ENCODE peak calls at places on chromosomes 4 and X, in four cellular contexts. E, T, M and Y are unnamed samples.

GRCh38 chr4:171880136-171880535 is 66.9 kb downstream of the GALNTL6 start:
- DNase-seq in E (no peak), M (peak), T (peak), Y (no peak)

GRCh38 chr4:106414366-106414765 is 45.8 kb upstream of the GIMD1 start:
- DNase-seq in E (no peak), M (no peak), T (no peak), Y (no peak)

GRCh38 chr4:25973346-25973745 is 59.3 kb downstream of the SMIM20 start:
- DNase-seq in M (no peak), E (peak), T (no peak), Y (no peak)

GRCh38 chrX:54745676-54746075 is 52.4 kb downstream of the ITIH6 start:
- DNase-seq in T (no peak), E (no peak), M (no peak), Y (no peak)

GRCh38 chrX:112816908-112817307 is 23.7 kb downstream of the AMOT start:
- DNase-seq in E (no peak), T (no peak), M (no peak), Y (no peak)

GRCh38 chr4:155999743-156000142 is 46.1 kb upstream of the CTSO start:
- DNase-seq in E (no peak), M (no peak), T (no peak), Y (no peak)

GRCh38 chrX:107684956-107685385 is 56.7 kb downstream of the PRPS1 start:
- DNase-seq in M (no peak), T (peak), E (peak), Y (peak)

GRCh38 chr4:103052145-103052544 is 24.4 kb downstream of the SLC9B2 start:
- DNase-seq in T (no peak), E (no peak), M (no peak), Y (no peak)

GRCh38 chr4:81220269-81220668 is 5.2 kb upstream of the PRKG2 start:
- DNase-seq in M (no peak), E (no peak), T (no peak), Y (no peak)

GRCh38 chrX:153582896-153583295 is 16.0 kb downstream of the CCNQ start:
- DNase-seq in T (peak), M (peak), E (no peak), Y (peak)

GRCh38 chrX:54496517-54496852 is 451 bp upstream of the FGD1 start:
- DNase-seq in M (no peak), E (no peak), T (peak), Y (no peak)

GRCh38 chr4:98542011-98542410 is 116.4 kb downstream of the TSPAN5 start:
- DNase-seq in T (no peak), E (no peak), M (no peak), Y (no peak)

GRCh38 chr4:159101983-159102622 is 776 bp upstream of the RAPGEF2 start:
- DNase-seq in M (no peak), T (no peak), E (no peak), Y (no peak)

GRCh38 chr4:173490817-173491518 is 39.1 kb downstream of the HAND2 start:
- DNase-seq in T (peak), M (peak), E (peak), Y (no peak)

GRCh38 chrX:13432776-13433605 is 113.1 kb upstream of the ATXN3L start:
- DNase-seq in E (no peak), M (no peak), T (no peak), Y (no peak)

GRCh38 chr4:169286562-169287301 is 16.0 kb upstream of the SH3RF1 start:
- DNase-seq in M (no peak), E (no peak), T (no peak), Y (no peak)

GRCh38 chr4:7774301-7775019 is 165.2 kb downstream of the AFAP1 start:
- DNase-seq in M (no peak), E (peak), T (no peak), Y (no peak)

GRCh38 chr4:167903291-167903721 is 189.0 kb upstream of the ANXA10 start:
- DNase-seq in T (peak), E (no peak), M (no peak), Y (no peak)

GRCh38 chr4:102586644-102587021 is 85.5 kb downstream of the NFKB1 start:
- DNase-seq in M (no peak), E (no peak), T (no peak), Y (no peak)

GRCh38 chrX:82218361-82218760 is 1016.5 kb downstream of the SH3BGRL start:
- DNase-seq in T (no peak), M (no peak), E (no peak), Y (no peak)

GRCh38 chr4:138413273-138413672 is 171.1 kb upstream of the SLC7A11 start:
- DNase-seq in M (no peak), E (no peak), T (no peak), Y (no peak)

GRCh38 chrX:110536788-110537187 is 178.1 kb downstream of the RTL9 start:
- DNase-seq in M (no peak), T (no peak), E (no peak), Y (no peak)

GRCh38 chr4:87506974-87507701 is 22.0 kb downstream of the SPARCL1 start:
- DNase-seq in E (no peak), M (no peak), T (no peak), Y (no peak)

GRCh38 chr4:83561381-83561780 is 25.5 kb downstream of the GPAT3 start:
- DNase-seq in E (no peak), M (peak), T (peak), Y (no peak)

GRCh38 chrX:141314441-141314840 is 72.1 kb upstream of the SPANXC start:
- DNase-seq in M (no peak), E (no peak), T (peak), Y (no peak)

GRCh38 chrX:151031365-151031975 is 48.3 kb downstream of the HMGB3 start:
- DNase-seq in T (no peak), M (no peak), E (no peak), Y (no peak)

GRCh38 chr4:74504212-74504611 is 59.3 kb downstream of the AREG start:
- DNase-seq in M (no peak), T (peak), E (no peak), Y (no peak)

GRCh38 chrX:128012015-128012414 is 40.2 kb downstream of the ACTRT1 start:
- DNase-seq in M (no peak), E (no peak), T (no peak), Y (no peak)

GRCh38 chr4:86965019-86965976 is 30.5 kb downstream of the AFF1 start:
- DNase-seq in E (no peak), T (no peak), M (no peak), Y (no peak)

GRCh38 chr4:106529348-106530033 is 160.9 kb upstream of the GIMD1 start:
- DNase-seq in M (peak), T (peak), E (no peak), Y (no peak)

GRCh38 chr4:84683065-84683464 is 100.1 kb downstream of the CDS1 start:
- DNase-seq in T (no peak), E (no peak), M (no peak), Y (no peak)

GRCh38 chr4:84680956-84681355 is 98.0 kb downstream of the CDS1 start:
- DNase-seq in T (no peak), E (no peak), M (no peak), Y (no peak)

GRCh38 chr4:84678976-84679744 is 96.2 kb downstream of the CDS1 start:
- DNase-seq in M (no peak), E (peak), T (no peak), Y (no peak)

GRCh38 chr4:84683486-84683885 is 100.6 kb downstream of the CDS1 start:
- DNase-seq in M (no peak), E (no peak), T (no peak), Y (no peak)

DNA sequence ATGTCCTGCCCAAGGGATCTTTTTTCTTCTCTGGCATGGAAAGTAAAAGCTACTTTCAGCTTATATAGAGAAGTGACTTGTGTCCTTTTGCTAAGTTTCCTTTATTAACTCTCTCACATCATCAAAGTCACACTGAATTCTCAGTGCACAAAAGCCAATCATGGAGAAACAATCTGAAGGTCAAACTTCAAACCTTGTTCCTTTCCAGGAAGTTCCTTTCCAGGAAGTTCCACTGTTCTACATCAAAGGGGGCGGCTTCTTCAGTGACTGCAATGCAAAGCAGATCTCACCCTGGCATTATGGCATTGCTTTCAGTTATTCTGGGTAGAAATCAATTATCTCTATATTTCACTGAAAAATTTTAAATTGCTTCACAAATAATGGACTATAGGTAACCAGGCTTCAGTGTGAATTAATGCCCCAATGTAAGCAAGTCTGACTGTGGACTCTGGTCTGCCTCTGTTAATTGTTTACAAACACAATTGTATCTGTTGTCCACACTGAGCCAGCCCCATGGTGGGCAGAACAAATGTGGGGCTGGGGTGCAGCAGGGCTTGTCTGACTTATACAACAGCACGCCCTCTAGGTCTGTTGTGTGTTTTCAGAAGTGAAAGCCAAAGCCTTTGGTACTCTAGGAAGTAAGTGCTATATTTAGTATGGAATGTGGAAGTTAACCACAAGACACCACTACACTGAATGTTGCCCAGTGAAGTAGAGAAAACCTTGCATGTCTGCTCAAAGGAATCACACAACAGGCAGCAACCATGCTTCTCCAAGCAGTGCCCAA is 98.8 kb downstream of the CDS1 start:
- DNase-seq in E (no peak), M (peak), T (peak), Y (no peak)
- TF ChIP-seq CTCF in E (no peak), M (peak), T (no peak), Y (no peak)

DNA sequence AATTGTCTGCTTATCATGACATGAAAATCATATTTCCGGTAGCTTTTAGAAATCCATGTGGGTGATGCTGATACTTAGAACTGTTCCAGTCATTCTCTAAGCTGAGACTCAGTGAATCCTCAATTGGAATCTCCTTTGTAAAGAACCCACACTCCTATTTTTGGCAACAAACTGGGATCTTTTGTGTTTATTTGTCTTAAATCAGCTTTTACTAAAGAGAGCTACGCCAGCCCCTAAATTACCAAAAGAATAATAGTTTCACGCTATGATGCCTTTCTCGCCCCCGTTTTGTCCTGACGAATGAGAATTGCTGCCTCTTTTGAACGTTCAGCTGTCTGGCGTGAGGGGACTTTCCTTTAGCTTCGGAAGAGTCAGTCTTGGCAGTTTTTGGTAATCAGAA is 195.9 kb downstream of the SHOX start:
- DNase-seq in M (no peak), T (no peak), E (no peak), Y (no peak)
- H3K4me3 ChIP-seq in M (no peak), T (no peak), E (peak), Y (no peak)

DNA sequence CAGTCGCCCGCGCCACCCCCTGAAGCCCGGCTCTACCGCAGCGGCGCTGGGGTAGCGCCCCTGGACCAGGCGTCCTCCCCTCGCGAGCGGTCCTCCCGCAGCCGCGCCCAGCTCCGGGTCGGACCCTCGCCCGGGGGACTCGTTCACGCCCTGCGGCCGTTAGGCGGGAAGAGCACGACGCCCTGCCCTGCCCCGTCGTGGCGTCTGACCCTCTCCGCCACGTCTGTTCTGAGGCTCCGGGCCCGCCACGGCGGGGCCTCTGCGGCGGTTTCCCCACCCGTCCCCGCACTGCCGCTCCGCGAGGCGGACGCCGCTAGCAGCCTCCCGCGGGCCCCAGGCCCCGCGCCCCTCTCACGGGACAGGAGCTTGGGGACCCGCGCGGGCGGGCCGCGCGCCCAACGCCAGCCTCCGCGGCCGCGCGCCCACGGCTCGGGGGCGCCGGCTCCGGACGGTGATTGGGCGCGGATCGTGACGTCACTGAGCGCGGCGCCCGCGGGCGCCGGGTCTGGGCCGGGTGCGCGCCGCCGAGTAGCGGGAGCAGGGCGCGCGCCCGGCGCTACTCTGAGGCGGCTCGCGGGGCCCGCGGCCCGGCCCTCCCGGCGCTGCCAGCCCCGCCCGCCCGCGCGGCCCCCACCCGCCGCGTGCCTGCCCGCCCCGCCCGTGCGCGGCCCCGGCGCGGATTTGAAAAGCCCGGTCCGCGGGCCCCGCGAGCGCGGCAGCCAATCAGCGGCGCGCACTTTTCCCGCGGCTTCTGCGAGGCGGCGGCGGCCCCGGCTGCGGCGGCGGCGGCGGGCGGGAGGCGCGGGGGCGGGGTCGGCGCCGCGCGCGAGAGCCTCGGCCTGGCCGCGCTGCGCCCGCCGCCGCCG is at the start of gene NSD2:
- DNase-seq in M (no peak), E (peak), T (peak), Y (peak)
- TF ChIP-seq CTCF in M (no peak), E (no peak), T (no peak), Y (no peak)

GRCh38 chrX:30308263-30309138 is 689 bp downstream of the NR0B1 start:
- DNase-seq in M (no peak), T (peak), E (no peak), Y (no peak)
- H3K4me3 ChIP-seq in M (peak), T (no peak), E (peak), Y (peak)

DNA sequence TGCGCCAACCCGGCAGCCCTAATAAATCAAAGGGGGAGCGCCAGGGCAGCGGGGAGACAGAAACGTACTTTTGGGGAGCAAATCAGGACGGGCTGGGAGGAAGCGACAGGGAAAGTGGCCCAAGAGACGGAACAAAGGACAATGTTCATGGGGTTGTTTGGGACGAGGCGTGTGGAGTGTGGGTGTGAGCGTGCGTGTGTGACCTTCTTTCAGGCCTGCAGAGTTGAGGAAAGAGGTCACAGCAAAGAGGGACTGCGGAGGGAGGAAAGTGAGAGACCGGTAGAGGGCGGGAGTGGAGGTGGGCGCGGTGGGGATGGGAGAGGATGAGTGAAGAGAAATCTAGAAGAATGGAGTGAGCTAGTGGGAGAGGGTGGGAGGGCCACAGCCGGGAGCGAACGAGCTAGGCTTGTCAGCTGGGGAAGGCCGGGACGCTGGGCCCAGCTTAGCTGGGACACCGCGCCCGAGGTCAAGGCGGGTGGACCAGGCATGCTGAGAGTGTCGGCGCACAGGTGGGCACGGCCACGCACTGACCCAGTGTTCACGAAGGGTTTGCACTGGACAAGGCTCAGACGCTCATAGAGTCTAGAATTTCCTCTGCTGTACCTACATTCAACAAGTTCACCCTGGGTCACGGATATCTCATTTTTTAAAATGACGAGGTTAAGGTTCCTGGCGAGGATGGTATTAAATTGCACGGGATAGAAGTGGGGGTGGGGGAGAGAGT is 14.7 kb upstream of the PITX2 start:
- DNase-seq in T (no peak), M (no peak), E (no peak), Y (no peak)
- TF ChIP-seq CTCF in T (no peak), M (peak), E (no peak), Y (no peak)

DNA sequence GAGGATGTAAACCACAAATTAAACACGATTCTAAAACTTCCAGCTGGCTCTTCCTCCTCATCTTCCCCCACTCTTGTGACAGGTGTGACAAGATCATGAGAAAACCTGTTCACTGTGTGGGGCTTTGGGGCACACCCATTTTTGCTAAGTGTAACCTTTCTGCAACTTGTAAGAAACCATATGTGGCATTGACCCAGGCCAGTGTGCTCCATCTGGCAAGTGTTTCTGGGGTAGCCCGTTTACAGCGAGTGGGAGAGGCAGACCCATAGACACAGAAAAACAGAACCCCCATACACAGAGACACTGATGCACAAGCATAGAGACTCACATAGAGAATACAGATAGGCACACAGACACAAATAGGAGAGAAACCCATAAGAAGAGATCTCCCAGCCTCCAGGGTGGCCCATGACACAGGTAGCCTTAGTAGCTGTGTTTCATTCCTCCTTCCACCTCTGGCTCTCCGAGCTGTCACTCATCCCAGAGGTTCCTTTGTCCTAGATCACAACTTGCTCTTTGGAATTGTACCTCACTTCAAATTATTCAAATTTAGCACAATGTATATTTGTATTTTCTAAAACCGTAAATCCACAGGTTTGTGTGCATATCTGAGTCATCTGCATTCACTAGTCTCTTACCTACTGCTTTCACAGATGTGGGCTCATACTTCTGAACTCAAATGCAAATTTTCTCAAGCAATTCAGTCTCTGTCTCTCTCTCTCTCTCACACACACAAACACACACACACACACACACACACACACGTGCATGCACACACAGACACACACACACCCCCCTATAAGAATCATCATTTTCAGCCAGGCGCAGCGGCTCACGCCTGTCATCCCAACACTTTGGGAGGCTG is 114.4 kb downstream of the SH3KBP1 start:
- DNase-seq in M (no peak), T (peak), E (no peak), Y (no peak)
- H3K4me3 ChIP-seq in M (no peak), T (peak), E (no peak), Y (no peak)

GRCh38 chr4:97038146-97038516 is 1105.1 kb downstream of the STPG2 start:
- DNase-seq in T (no peak), M (no peak), E (no peak), Y (no peak)
- TF ChIP-seq CTCF in T (no peak), M (no peak), E (no peak), Y (no peak)

GRCh38 chr4:120506536-120506935 is 416.0 kb downstream of the PRDM5 start:
- DNase-seq in M (no peak), T (no peak), E (no peak), Y (no peak)
- H3K4me3 ChIP-seq in M (no peak), T (no peak), E (no peak), Y (no peak)